ENCODE peak calls at places on chromosome 9, in seven cellular contexts. C, T, A, D, Z, U and L are unnamed samples.

GRCh38 chr9:127897194-127897692 is 2.2 kb downstream of the ST6GALNAC6 start:
- DNase-seq in C (peak; percentile 87), T (no peak), A (peak; percentile 91), D (peak; percentile 89), Z (peak; percentile 87), U (peak; percentile 67), L (peak; percentile 35)

GRCh38 chr9:108671156-108671555 is 184.6 kb downstream of the ACTL7B start:
- DNase-seq in C (no peak), T (no peak), A (no peak), D (peak; percentile 6), Z (no peak), U (peak; percentile 9), L (no peak)

GRCh38 chr9:93346240-93347112 is 105.0 kb upstream of the FAM120A start:
- DNase-seq in C (no peak), T (no peak), A (no peak), D (peak; percentile 69), Z (no peak), U (peak; percentile 9), L (no peak)

GRCh38 chr9:35741740-35742139 is 7.3 kb downstream of the GBA2 start:
- DNase-seq in C (no peak), T (no peak), A (peak; percentile 44), D (no peak), Z (no peak), U (no peak), L (no peak)

GRCh38 chr9:73067074-73067473 is 84.6 kb upstream of the ANXA1 start:
- DNase-seq in C (no peak), T (no peak), A (no peak), D (no peak), Z (no peak), U (no peak), L (no peak)

GRCh38 chr9:91158946-91159345 is 202.8 kb downstream of the AUH start:
- DNase-seq in C (no peak), T (no peak), A (no peak), D (no peak), Z (no peak), U (no peak), L (no peak)

GRCh38 chr9:121860744-121861143 is 209.3 kb downstream of the DAB2IP start:
- DNase-seq in C (no peak), T (no peak), A (peak; percentile 65), D (no peak), Z (peak; percentile 55), U (peak; percentile 90), L (peak; percentile 85)

GRCh38 chr9:128554155-128554862 is 1.9 kb downstream of the SPTAN1 start:
- DNase-seq in C (no peak), T (no peak), A (no peak), D (peak; percentile 63), Z (peak; percentile 52), U (peak; percentile 96), L (peak; percentile 91)

GRCh38 chr9:83538172-83538889 is at the start of gene FRMD3:
- DNase-seq in C (peak; percentile 94), T (peak; percentile 69), A (peak; percentile 82), D (peak; percentile 87), Z (peak; percentile 91), U (peak; percentile 67), L (peak; percentile 84)

GRCh38 chr9:72675586-72675985 is 154.2 kb downstream of the TMC1 start:
- DNase-seq in C (no peak), T (no peak), A (no peak), D (no peak), Z (no peak), U (peak; percentile 81), L (peak; percentile 32)

GRCh38 chr9:97470076-97470475 is 31.4 kb upstream of the TMOD1 start:
- DNase-seq in C (no peak), T (no peak), A (no peak), D (peak; percentile 8), Z (no peak), U (no peak), L (no peak)
- TF ChIP-seq CTCF in C (no peak), T (peak; percentile 26), A (peak; percentile 42), D (peak; percentile 6), Z (peak; percentile 63), U (peak; percentile 2), L (peak; percentile 36)

GRCh38 chr9:12854218-12854617 is 79.4 kb downstream of the LURAP1L start:
- DNase-seq in C (no peak), T (no peak), A (no peak), D (no peak), Z (no peak), U (no peak), L (no peak)
- TF ChIP-seq CTCF in C (no peak), T (no peak), A (no peak), D (no peak), Z (no peak), U (no peak), L (no peak)

GRCh38 chr9:15081021-15081753 is 171.0 kb upstream of the FREM1 start:
- DNase-seq in C (no peak), T (no peak), A (no peak), D (no peak), Z (no peak), U (no peak), L (no peak)
- TF ChIP-seq CTCF in C (no peak), T (no peak), A (no peak), D (no peak), Z (no peak), U (no peak), L (no peak)

GRCh38 chr9:2872307-2872940 is 28.5 kb upstream of the PUM3 start:
- DNase-seq in C (no peak), T (no peak), A (no peak), D (peak; percentile 9), Z (no peak), U (peak; percentile 24), L (peak; percentile 32)
- TF ChIP-seq CTCF in C (no peak), T (peak; percentile 58), A (no peak), D (peak; percentile 31), Z (peak; percentile 28), U (no peak), L (peak; percentile 64)

DNA sequence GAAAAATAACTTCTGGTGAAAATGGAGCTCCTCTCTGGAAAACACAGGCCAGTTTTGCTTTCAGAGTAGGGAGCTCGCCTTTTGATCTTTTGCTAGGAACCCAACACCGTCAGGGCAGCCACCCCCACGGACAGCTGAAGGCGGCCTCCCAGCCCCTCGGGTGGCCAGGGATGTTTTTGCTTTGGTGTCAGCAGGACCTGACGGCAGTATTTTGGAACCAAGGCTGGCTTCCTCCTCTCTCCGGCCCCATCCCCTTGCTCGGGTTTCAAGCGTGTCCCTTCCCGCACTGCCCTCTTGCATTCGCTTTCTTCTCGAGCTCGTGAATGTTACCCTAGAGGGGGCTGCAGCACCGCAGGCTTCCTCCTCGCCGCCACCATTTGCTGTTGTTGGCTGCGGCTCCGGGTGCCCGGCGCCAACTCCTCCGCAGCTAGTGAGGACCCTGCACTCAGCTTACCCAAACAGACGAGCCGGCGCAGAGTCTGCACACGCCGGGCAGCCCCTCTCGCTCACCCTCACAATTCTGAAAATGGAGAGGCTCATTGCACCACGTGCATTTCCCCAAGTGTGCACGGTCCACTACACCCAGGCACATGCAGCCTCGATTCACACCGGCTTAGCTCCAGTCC is 35.5 kb upstream of the ADAMTSL1 start:
- DNase-seq in C (peak; percentile 52), T (peak; percentile 6), A (peak; percentile 54), D (peak; percentile 51), Z (peak; percentile 38), U (peak; percentile 56), L (peak; percentile 47)
- TF ChIP-seq CTCF in C (no peak), T (peak; percentile 19), A (no peak), D (no peak), Z (peak; percentile 47), U (peak; percentile 43), L (peak; percentile 55)

DNA sequence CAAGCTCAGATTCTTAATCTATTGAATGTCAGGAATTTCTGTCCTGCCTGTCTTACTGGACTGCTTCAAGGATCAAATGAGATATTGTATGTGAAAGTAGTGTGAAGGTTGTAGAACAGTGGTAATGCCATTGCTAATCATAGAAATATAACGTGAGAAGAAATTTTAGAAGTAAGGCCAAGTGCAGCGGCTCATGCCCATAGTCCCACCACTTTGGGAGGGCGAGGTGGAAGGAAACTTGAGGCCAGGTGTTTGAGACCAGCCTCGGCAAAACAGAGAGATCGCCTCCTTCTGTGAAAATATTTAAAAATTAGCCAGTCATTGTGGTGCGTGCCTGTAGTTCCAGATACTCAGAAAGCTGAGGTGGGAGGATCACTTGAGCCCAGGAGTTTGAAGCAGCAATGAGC is 5.1 kb upstream of the HSPA5 start:
- DNase-seq in C (no peak), T (no peak), A (no peak), D (no peak), Z (no peak), U (no peak), L (no peak)
- TF ChIP-seq CTCF in C (no peak), T (no peak), A (no peak), D (no peak), Z (no peak), U (no peak), L (no peak)

DNA sequence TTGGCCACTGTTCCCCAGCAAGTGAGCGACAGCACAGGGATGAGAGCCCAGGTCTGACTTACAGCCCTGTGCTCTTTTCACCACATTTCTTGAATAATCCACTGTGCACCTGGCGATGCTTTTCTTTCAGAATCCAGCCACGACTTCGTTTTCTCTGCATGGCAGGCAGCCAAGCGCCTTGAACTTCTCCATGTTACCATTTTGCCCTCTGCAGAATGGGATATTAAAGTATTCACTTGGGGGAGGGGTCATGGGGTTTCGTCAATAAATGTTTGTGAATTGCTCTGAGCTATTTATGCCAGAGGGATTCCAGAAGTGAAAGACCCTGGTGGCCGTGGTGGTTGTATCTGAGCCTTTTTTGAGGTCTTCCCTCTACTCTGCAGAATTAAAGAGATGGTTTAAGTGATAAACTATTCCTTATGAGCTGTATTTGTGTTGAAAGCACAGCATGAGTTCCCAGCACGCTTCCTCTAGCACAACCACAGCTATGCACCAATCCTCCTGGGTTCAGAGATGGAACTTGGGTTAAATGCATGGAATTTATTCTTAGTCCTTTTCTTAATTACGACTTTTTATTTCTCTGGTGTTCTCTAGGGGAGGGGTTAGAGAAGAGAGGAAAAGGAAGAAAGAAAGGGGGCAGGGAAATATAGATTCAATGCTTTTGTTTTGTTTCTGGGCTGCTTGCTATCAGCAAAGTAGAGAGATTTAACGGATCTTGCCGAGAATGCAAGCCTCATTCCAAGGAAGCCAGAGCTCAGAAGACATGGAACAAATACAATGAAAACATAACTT is 478.2 kb upstream of the TNC start:
- DNase-seq in C (no peak), T (no peak), A (no peak), D (no peak), Z (no peak), U (peak; percentile 94), L (peak; percentile 91)
- TF ChIP-seq CTCF in C (no peak), T (no peak), A (no peak), D (no peak), Z (no peak), U (no peak), L (no peak)

GRCh38 chr9:136198605-136199083 is 6.3 kb downstream of the LHX3 start:
- DNase-seq in C (no peak), T (no peak), A (no peak), D (peak; percentile 56), Z (no peak), U (peak; percentile 4), L (no peak)
- TF ChIP-seq CTCF in C (no peak), T (no peak), A (no peak), D (no peak), Z (no peak), U (no peak), L (no peak)